ENCODE peak calls at places on chromosomes 5 and 9, in eight cellular contexts. Y, I, V, R, M, S, C and L are unnamed samples.

GRCh38 chr9:123997665-123998277 is 13.8 kb upstream of the LHX2 start:
- DNase-seq in Y (peak), I (no peak), V (no peak), R (peak), M (no peak), S (peak), C (no peak), L (no peak)

GRCh38 chr5:21140987-21141386 is 1153.0 kb upstream of the CDH18 start:
- DNase-seq in Y (no peak), I (no peak), V (no peak), R (no peak), M (no peak), S (no peak), C (no peak), L (no peak)

GRCh38 chr5:159826351-159827222 is 89.7 kb upstream of the ADRA1B start:
- DNase-seq in Y (peak), I (no peak), V (no peak), R (no peak), M (peak), S (no peak), C (peak), L (no peak)

GRCh38 chr5:82512025-82512424 is 233.9 kb upstream of the RPS23 start:
- DNase-seq in Y (no peak), I (no peak), V (no peak), R (no peak), M (no peak), S (no peak), C (no peak), L (no peak)

GRCh38 chr5:74174366-74174765 is 466.2 kb downstream of the ENC1 start:
- DNase-seq in Y (no peak), I (no peak), V (no peak), R (no peak), M (no peak), S (no peak), C (no peak), L (no peak)

GRCh38 chr9:83526901-83527300 is 11.3 kb downstream of the FRMD3 start:
- DNase-seq in Y (no peak), I (no peak), V (no peak), R (no peak), M (no peak), S (peak), C (no peak), L (no peak)

GRCh38 chr5:83331842-83332241 is 139.7 kb upstream of the VCAN start:
- DNase-seq in Y (no peak), I (no peak), V (peak), R (no peak), M (peak), S (no peak), C (no peak), L (no peak)

GRCh38 chr9:89661391-89661949 is 56.7 kb downstream of the GADD45G start:
- DNase-seq in Y (no peak), I (peak), V (no peak), R (peak), M (no peak), S (no peak), C (no peak), L (no peak)

GRCh38 chr9:79632060-79632459 is 60.3 kb downstream of the TLE4 start:
- DNase-seq in Y (no peak), I (no peak), V (no peak), R (no peak), M (no peak), S (no peak), C (no peak), L (no peak)

GRCh38 chr5:57889558-57889957 is 406.9 kb upstream of the ACTBL2 start:
- DNase-seq in Y (no peak), I (peak), V (peak), R (no peak), M (peak), S (no peak), C (peak), L (no peak)

GRCh38 chr9:128580731-128581130 is 28.3 kb downstream of the SPTAN1 start:
- DNase-seq in Y (no peak), I (no peak), V (no peak), R (no peak), M (no peak), S (no peak), C (no peak), L (no peak)

GRCh38 chr5:159099049-159099760 is 511 bp downstream of the EBF1 start:
- DNase-seq in Y (no peak), I (peak), V (no peak), R (no peak), M (peak), S (peak), C (no peak), L (peak)

GRCh38 chr9:37040508-37041127 is 6.5 kb upstream of the PAX5 start:
- DNase-seq in Y (no peak), I (no peak), V (no peak), R (no peak), M (no peak), S (no peak), C (no peak), L (no peak)

GRCh38 chr5:55668356-55668755 is 43.8 kb downstream of the SLC38A9 start:
- DNase-seq in Y (no peak), I (no peak), V (peak), R (no peak), M (peak), S (no peak), C (peak), L (no peak)

GRCh38 chr5:135578305-135578684 is 496 bp downstream of the CXCL14 start:
- DNase-seq in Y (no peak), I (no peak), V (no peak), R (no peak), M (no peak), S (peak), C (no peak), L (no peak)

GRCh38 chr5:61603211-61603908 is 271.3 kb downstream of the ZSWIM6 start:
- DNase-seq in Y (no peak), I (no peak), V (no peak), R (peak), M (no peak), S (peak), C (no peak), L (no peak)

GRCh38 chr5:53438486-53439472 is 41.6 kb upstream of the FST start:
- DNase-seq in Y (no peak), I (no peak), V (no peak), R (no peak), M (no peak), S (no peak), C (no peak), L (no peak)

GRCh38 chr5:98928802-98929122 is at the start of gene CHD1:
- DNase-seq in Y (peak), I (peak), V (no peak), R (peak), M (peak), S (peak), C (peak), L (peak)

GRCh38 chr5:131952286-131952857 is 6.9 kb upstream of the MEIKIN start:
- DNase-seq in Y (no peak), I (no peak), V (no peak), R (no peak), M (no peak), S (no peak), C (no peak), L (no peak)

GRCh38 chr5:90691533-90691932 is 132.9 kb downstream of the ADGRV1 start:
- DNase-seq in Y (no peak), I (no peak), V (no peak), R (no peak), M (no peak), S (no peak), C (no peak), L (no peak)

GRCh38 chr9:111937781-111938426 is 41.3 kb downstream of the UGCG start:
- DNase-seq in Y (peak), I (no peak), V (no peak), R (peak), M (no peak), S (no peak), C (no peak), L (no peak)

GRCh38 chr9:130100681-130101080 is 47.0 kb downstream of the GPR107 start:
- DNase-seq in Y (no peak), I (no peak), V (no peak), R (no peak), M (no peak), S (no peak), C (no peak), L (no peak)

GRCh38 chr9:27125030-27125429 is 16.0 kb downstream of the TEK start:
- DNase-seq in Y (peak), I (no peak), V (peak), R (peak), M (peak), S (no peak), C (peak), L (no peak)

GRCh38 chr9:37378613-37379004 is 43.9 kb upstream of the GRHPR start:
- DNase-seq in Y (no peak), I (no peak), V (no peak), R (no peak), M (no peak), S (no peak), C (no peak), L (no peak)

GRCh38 chr5:1139806-1140187 is 27.9 kb upstream of the SLC12A7 start:
- DNase-seq in Y (no peak), I (no peak), V (no peak), R (no peak), M (no peak), S (peak), C (no peak), L (no peak)

GRCh38 chr5:147906326-147907095 is at the start of gene C5orf46:
- DNase-seq in Y (no peak), I (no peak), V (no peak), R (no peak), M (no peak), S (no peak), C (no peak), L (no peak)

GRCh38 chr5:57434227-57434640 is 48.4 kb downstream of the ACTBL2 start:
- DNase-seq in Y (no peak), I (peak), V (no peak), R (peak), M (no peak), S (no peak), C (no peak), L (no peak)

GRCh38 chr5:141715340-141715905 is 33.4 kb upstream of the ARAP3 start:
- DNase-seq in Y (no peak), I (no peak), V (no peak), R (no peak), M (no peak), S (peak), C (no peak), L (no peak)

GRCh38 chr9:94870793-94871558 is 144.5 kb downstream of the AOPEP start:
- DNase-seq in Y (no peak), I (no peak), V (no peak), R (peak), M (peak), S (no peak), C (no peak), L (peak)

GRCh38 chr9:129172816-129173215 is 5.2 kb downstream of the IER5L start:
- DNase-seq in Y (no peak), I (no peak), V (no peak), R (no peak), M (no peak), S (no peak), C (no peak), L (no peak)

GRCh38 chr5:52139888-52140580 is 647.7 kb upstream of the ITGA1 start:
- DNase-seq in Y (no peak), I (no peak), V (no peak), R (no peak), M (no peak), S (no peak), C (no peak), L (no peak)

GRCh38 chr5:132493241-132493640 is 2.7 kb upstream of the IRF1 start:
- DNase-seq in Y (peak), I (no peak), V (no peak), R (no peak), M (no peak), S (peak), C (no peak), L (no peak)

GRCh38 chr5:25448190-25448621 is 803.4 kb upstream of the CDH10 start:
- DNase-seq in Y (no peak), I (peak), V (no peak), R (no peak), M (no peak), S (no peak), C (no peak), L (no peak)
- H3K4me3 ChIP-seq in Y (no peak), I (no peak), V (no peak), R (no peak), M (no peak), S (no peak), C (no peak), L (no peak)

DNA sequence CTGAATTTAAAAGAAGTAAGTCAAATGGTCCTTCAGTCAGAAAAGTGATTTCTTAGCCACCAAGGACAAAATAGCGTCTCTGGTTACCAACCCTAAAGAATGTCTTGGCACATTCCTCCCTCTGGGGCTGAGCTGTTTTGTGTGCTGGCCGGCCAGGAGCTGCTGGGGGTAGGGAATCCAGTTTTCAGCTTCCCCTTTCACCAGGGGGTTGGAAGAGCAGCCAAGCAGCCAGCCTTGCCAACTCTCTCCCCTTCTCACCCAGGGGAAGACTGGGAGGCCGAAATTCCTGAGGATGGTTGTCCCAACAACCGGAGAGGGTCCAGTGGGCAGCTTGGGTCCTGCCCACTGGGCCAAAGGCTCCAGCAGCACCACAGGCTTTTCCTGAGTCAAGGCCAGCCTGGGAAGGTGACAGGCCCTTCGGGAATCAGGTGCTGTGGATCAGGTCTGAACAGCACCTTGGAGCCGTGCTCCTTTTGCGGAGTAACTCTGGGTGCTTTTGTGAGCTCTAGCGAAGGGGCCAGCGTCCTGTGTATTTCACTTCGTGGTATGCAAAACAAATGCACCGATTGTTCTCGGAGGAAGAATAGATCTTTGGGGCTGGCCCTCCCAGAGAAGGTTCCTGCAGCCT is 4.2 kb downstream of the WWC1 start:
- DNase-seq in Y (peak), I (peak), V (peak), R (no peak), M (peak), S (peak), C (no peak), L (no peak)
- H3K4me3 ChIP-seq in Y (no peak), I (no peak), V (no peak), R (no peak), M (no peak), S (no peak), C (no peak), L (no peak)

DNA sequence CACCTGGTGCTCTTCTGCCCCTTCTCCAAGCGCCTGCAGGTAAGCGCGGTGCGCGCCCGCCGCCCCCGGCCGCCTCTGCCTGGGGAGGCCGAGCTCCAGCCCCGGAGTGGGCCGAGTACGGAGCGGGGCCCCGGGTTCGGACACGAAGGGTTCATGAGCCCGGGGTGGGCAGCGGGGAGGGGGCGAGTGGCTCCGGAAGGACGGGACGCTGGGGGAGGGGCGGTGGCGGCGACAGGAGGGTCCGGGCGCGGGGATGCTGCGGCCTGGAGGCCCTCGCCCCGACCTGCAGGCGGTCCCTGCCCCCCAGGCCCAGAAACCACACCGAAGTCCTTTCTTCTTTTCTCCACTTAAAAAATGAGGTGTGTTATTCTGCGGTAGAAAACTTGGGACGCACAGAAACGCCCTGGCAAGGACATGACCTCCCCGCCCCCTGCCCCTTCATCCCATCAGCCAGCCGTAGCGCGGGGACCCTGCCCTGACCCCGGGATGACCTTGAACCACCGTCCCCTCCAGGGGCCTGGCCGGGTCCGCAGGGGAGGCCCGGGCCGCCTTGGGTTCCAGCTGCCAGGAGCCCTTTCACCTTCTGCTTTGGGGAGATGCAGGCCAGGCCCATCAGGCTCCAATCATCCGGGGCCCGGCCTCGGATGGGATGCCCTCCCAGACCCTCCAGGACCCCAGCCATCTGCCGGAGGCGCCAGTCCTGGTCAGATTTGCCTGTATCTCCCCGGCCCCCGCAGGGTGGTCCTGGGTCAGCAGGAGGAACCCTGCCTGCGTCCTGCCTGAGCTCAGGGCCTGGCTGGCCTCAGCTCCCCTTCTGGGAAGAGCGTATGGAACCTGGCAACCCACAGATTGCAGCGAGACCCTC is 550 bp downstream of the DIPK1B start:
- DNase-seq in Y (no peak), I (peak), V (no peak), R (no peak), M (no peak), S (peak), C (no peak), L (no peak)
- H3K4me3 ChIP-seq in Y (peak), I (peak), V (peak), R (peak), M (no peak), S (peak), C (peak), L (peak)

GRCh38 chr9:32571969-32572899 is 725 bp downstream of the NDUFB6 start:
- DNase-seq in Y (peak), I (peak), V (no peak), R (peak), M (no peak), S (peak), C (peak), L (peak)
- H3K4me3 ChIP-seq in Y (peak), I (peak), V (peak), R (peak), M (peak), S (peak), C (peak), L (peak)

GRCh38 chr5:172102913-172103629 is 85.0 kb downstream of the STK10 start:
- DNase-seq in Y (peak), I (peak), V (peak), R (peak), M (peak), S (peak), C (peak), L (no peak)
- H3K4me3 ChIP-seq in Y (no peak), I (no peak), V (peak), R (no peak), M (peak), S (no peak), C (no peak), L (no peak)